ENCODE peak calls at places on chromosomes 3 and 15, in seven cellular contexts. O is choroid plexus epithelial cell, Z is cardiac muscle cell, Q is K562, R is fibroblast of lung, B is esophagus squamous epithelium, S is cardiac fibroblast. G is an unnamed sample.

GRCh38 chr3:57596495-57597239 is 477 bp downstream of the ARF4 start:
- DNase-seq in B (peak; percentile 13), S (peak; percentile 95), R (peak; percentile 86), O (peak; percentile 98), Z (peak; percentile 97), Q (peak; percentile 65), G (peak; percentile 51)

GRCh38 chr15:89670985-89671560 is 8.1 kb downstream of the PLIN1 start:
- DNase-seq in R (no peak), O (no peak), Q (no peak), B (no peak), Z (no peak), S (no peak), G (no peak)

GRCh38 chr15:72907733-72908132 is 124.2 kb upstream of the ADPGK start:
- DNase-seq in R (no peak), O (peak; percentile 28), Z (peak; percentile 75), Q (peak; percentile 8), S (peak; percentile 66), B (no peak), G (no peak)

GRCh38 chr3:169846458-169847193 is 23.1 kb downstream of the LRRC31 start:
- DNase-seq in O (peak; percentile 56), Q (no peak), S (peak; percentile 24), R (peak; percentile 30), Z (peak; percentile 45), B (no peak), G (no peak)

GRCh38 chr3:61948699-61949305 is 387.4 kb downstream of the PTPRG start:
- DNase-seq in B (no peak), O (no peak), Q (no peak), R (no peak), S (no peak), Z (no peak), G (no peak)

GRCh38 chr3:146093928-146094327 is 67.1 kb downstream of the PLOD2 start:
- DNase-seq in Z (peak; percentile 47), Q (no peak), B (no peak), S (peak; percentile 51), O (peak; percentile 66), R (no peak), G (no peak)

GRCh38 chr3:71069797-71070196 is 513.7 kb downstream of the FOXP1 start:
- DNase-seq in R (peak; percentile 79), Z (peak; percentile 79), S (peak; percentile 80), Q (peak; percentile 64), B (no peak), O (peak; percentile 59), G (no peak)

GRCh38 chr3:53581671-53582070 is 87.3 kb downstream of the CACNA1D start:
- DNase-seq in Q (no peak), O (no peak), Z (peak; percentile 10), S (no peak), R (no peak), B (no peak), G (no peak)

GRCh38 chr3:187983484-187984124 is 170.4 kb upstream of the LPP start:
- DNase-seq in O (no peak), Q (no peak), Z (no peak), R (no peak), B (no peak), S (no peak), G (no peak)

GRCh38 chr3:16836505-16837237 is 48.1 kb upstream of the PLCL2 start:
- DNase-seq in S (peak; percentile 12), R (no peak), O (peak; percentile 37), Z (peak; percentile 51), B (no peak), Q (no peak), G (no peak)

GRCh38 chr3:46233194-46233593 is 9.1 kb upstream of the CCR3 start:
- DNase-seq in Z (no peak), B (no peak), R (no peak), S (no peak), O (no peak), Q (no peak), G (no peak)

GRCh38 chr3:46239301-46239938 is 2.8 kb upstream of the CCR3 start:
- DNase-seq in R (no peak), Q (no peak), O (no peak), Z (no peak), S (no peak), B (no peak), G (no peak)

GRCh38 chr3:46238386-46238785 is 3.9 kb upstream of the CCR3 start:
- DNase-seq in Z (no peak), B (no peak), S (no peak), O (no peak), Q (no peak), R (no peak), G (no peak)

GRCh38 chr3:46235425-46235824 is 6.8 kb upstream of the CCR3 start:
- DNase-seq in O (no peak), Q (no peak), R (no peak), Z (no peak), S (no peak), B (no peak), G (no peak)

DNA sequence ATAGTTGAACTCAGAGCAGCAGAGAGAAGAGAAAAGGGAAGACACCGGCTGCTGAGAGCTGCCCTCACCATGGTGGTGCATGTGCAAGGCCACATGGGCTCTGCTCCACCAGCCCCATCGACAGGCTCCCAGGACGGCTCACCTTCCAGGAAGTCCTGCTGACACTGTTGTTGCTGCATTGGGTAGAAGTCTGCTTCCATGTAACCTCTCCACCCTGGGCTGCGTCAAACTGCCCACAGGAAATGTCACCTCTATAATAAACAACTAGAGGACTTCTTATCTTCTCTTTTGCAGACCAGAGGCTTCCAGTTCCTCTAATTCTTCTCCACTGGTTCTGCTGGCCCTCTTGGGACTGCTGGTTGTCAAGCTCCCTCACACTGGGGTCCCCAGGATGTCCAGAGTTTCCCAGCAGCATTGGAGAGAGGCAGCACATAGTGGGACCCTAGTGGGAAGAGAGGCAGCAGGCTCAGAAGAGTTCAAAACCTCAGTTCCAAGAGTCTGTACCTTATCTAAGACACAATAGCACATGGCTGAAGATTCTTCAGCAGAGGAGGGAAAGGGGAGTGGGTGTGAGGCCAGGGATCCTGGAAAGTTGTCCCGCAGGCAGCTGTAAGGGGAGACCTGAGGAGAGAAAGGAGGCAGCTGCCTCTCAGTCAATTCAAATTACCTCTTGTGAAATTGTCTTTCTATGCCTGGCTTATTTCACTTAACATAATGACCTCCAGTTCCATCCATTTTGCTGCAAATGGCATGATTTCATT is 5.8 kb upstream of the CCR3 start:
- DNase-seq in Q (peak; percentile 6), O (no peak), B (no peak), S (no peak), R (no peak), Z (no peak), G (no peak)
- TF ChIP-seq CTCF in Q (no peak), O (no peak), B (no peak), S (no peak), R (no peak), Z (no peak), G (no peak)

DNA sequence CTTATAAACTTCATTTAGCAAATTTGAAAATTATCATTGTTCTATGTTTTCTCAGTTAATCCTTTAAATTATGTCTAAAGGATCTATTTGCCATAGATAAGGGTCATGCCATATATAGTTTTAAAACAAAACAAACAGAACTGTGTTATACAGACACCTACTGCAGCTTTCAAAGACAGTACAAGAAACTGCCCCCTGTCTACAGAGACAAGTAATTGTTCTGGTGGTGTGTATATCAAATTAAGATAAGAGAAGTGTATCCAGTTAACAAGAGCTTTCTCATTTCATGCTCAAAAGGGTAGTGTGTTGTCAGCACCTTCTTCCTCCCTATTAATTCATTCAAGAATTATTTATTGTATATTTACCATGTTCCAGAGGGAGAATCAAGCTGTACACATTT is 201.2 kb downstream of the FMN1 start:
- DNase-seq in R (peak; percentile 50), Z (peak; percentile 47), B (no peak), O (peak; percentile 60), S (peak; percentile 46), Q (no peak), G (no peak)
- TF ChIP-seq CTCF in R (peak; percentile 45), Z (peak; percentile 42), B (no peak), O (peak; percentile 59), S (peak; percentile 32), Q (no peak), G (peak; percentile 31)

GRCh38 chr3:46627078-46627477 is 14.8 kb downstream of the FAM240A start:
- DNase-seq in S (no peak), O (no peak), R (no peak), Q (no peak), Z (no peak), B (no peak), G (no peak)
- TF ChIP-seq CTCF in S (no peak), O (no peak), R (no peak), Q (no peak), Z (no peak), B (no peak), G (no peak)

GRCh38 chr3:8282541-8283165 is 219.0 kb upstream of the LMCD1 start:
- DNase-seq in Z (no peak), S (no peak), B (no peak), Q (no peak), O (no peak), R (no peak), G (no peak)

GRCh38 chr3:8280161-8280560 is 221.5 kb upstream of the LMCD1 start:
- DNase-seq in Z (no peak), R (no peak), Q (no peak), O (no peak), B (no peak), S (no peak), G (no peak)

GRCh38 chr3:8283180-8283579 is 218.4 kb upstream of the LMCD1 start:
- DNase-seq in O (no peak), R (no peak), Q (no peak), S (no peak), B (no peak), Z (no peak), G (no peak)

GRCh38 chr3:8279476-8279875 is 222.1 kb upstream of the LMCD1 start:
- DNase-seq in Z (no peak), Q (no peak), R (no peak), B (no peak), S (no peak), O (no peak), G (no peak)

DNA sequence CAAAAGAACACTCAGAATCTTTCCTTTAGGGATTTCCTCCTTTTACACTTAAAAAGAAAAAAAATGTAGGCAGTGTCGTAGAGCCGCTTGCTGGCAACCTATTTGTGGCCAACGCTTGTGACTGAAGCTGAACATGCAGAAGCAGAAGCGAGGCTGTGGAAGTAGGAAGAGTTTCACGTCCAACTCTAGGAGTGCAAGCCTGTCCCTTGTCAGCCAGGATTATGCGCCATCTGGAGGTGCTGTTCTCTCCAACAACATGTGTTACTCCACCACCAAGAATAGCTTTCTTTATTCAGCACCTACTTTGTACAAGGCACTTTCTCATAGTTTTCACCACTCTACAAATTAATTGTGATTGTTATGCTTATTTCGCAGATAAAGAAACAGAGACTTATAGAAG is 223.2 kb upstream of the LMCD1 start:
- DNase-seq in S (no peak), Z (peak; percentile 2), R (no peak), Q (no peak), O (no peak), B (no peak), G (no peak)
- TF ChIP-seq CTCF in S (no peak), Z (no peak), R (no peak), Q (no peak), O (no peak), B (no peak), G (no peak)

DNA sequence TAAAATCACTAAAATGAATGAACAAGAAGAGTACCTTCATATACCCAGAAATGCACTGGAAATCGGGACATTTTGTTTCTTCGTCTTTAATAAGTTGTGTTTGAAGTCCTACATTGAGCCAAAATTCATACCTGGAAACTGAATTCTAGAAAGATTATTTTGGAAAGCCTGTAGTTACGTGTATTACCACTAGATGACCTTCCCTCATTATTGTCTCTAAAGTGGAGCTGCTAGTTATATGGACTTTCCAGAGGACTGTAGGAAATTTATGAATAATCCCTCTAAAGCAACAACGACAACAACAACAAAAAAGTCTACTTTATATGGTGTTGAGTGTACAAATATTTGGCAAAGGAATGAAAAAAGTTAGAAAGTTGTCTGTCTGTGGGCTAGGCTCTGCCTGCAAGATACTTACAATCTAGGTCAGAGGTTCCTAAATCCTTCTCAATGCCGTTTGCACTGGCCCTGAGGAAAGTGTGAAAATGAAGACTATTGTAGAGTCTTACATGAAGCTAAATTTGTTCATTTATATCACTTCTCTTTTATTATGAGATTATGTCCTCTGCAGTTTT is 234.8 kb upstream of the NR2E3 start:
- DNase-seq in S (peak; percentile 33), Q (no peak), B (no peak), R (peak; percentile 46), Z (peak; percentile 32), O (peak; percentile 52), G (no peak)
- TF ChIP-seq CTCF in S (peak; percentile 66), Q (peak; percentile 53), B (peak; percentile 47), R (peak; percentile 69), Z (peak; percentile 70), O (peak; percentile 64), G (peak; percentile 47)